ENCODE peak calls at places on chromosomes 13 and 19, in nine cellular contexts. One of them, this sample, is unnamed.

GRCh38 chr13:89205856-89206255 is 1534.7 kb downstream of the SLITRK5 start:
- DNase-seq in GM23338: no peak
- DNase-seq in neural progenitor cell: no peak
- DNase-seq in fibroblast of lung: peak
- DNase-seq in H1: no peak
- DNase-seq in astrocyte: no peak
- DNase-seq in PC-3: no peak
- DNase-seq in mammary epithelial cell: peak
- DNase-seq in PC-9: no peak
- DNase-seq in this sample: no peak

GRCh38 chr19:36638862-36639510 is 27.7 kb downstream of the ZNF461 start:
- DNase-seq in GM23338: peak
- DNase-seq in neural progenitor cell: no peak
- DNase-seq in fibroblast of lung: peak
- DNase-seq in H1: no peak
- DNase-seq in astrocyte: no peak
- DNase-seq in PC-3: no peak
- DNase-seq in mammary epithelial cell: peak
- DNase-seq in PC-9: no peak
- DNase-seq in this sample: no peak

GRCh38 chr13:28097503-28097902 is 2.9 kb downstream of the FLT3 start:
- DNase-seq in GM23338: no peak
- DNase-seq in neural progenitor cell: no peak
- DNase-seq in fibroblast of lung: no peak
- DNase-seq in H1: no peak
- DNase-seq in astrocyte: no peak
- DNase-seq in PC-3: peak
- DNase-seq in mammary epithelial cell: no peak
- DNase-seq in PC-9: no peak
- DNase-seq in this sample: no peak

GRCh38 chr19:13154911-13155471 is 4.8 kb downstream of the IER2 start:
- DNase-seq in GM23338: peak
- DNase-seq in neural progenitor cell: peak
- DNase-seq in fibroblast of lung: peak
- DNase-seq in H1: no peak
- DNase-seq in astrocyte: peak
- DNase-seq in PC-3: peak
- DNase-seq in mammary epithelial cell: peak
- DNase-seq in PC-9: peak
- DNase-seq in this sample: peak

GRCh38 chr19:34963531-34964406 is at the start of gene ZNF792:
- DNase-seq in GM23338: peak
- DNase-seq in neural progenitor cell: peak
- DNase-seq in fibroblast of lung: peak
- DNase-seq in H1: peak
- DNase-seq in astrocyte: peak
- DNase-seq in PC-3: peak
- DNase-seq in mammary epithelial cell: peak
- DNase-seq in PC-9: no peak
- DNase-seq in this sample: peak

GRCh38 chr19:32339988-32340874 is 5.2 kb upstream of the ZNF507 start:
- DNase-seq in GM23338: peak
- DNase-seq in neural progenitor cell: peak
- DNase-seq in fibroblast of lung: peak
- DNase-seq in H1: no peak
- DNase-seq in astrocyte: no peak
- DNase-seq in PC-3: peak
- DNase-seq in mammary epithelial cell: no peak
- DNase-seq in PC-9: no peak
- DNase-seq in this sample: peak

GRCh38 chr19:29858000-29858596 is 46.3 kb downstream of the CCNE1 start:
- DNase-seq in GM23338: peak
- DNase-seq in neural progenitor cell: peak
- DNase-seq in fibroblast of lung: no peak
- DNase-seq in H1: no peak
- DNase-seq in astrocyte: no peak
- DNase-seq in PC-3: peak
- DNase-seq in mammary epithelial cell: no peak
- DNase-seq in PC-9: peak
- DNase-seq in this sample: peak

GRCh38 chr13:60229708-60230272 is 66.1 kb upstream of the DIAPH3 start:
- DNase-seq in GM23338: no peak
- DNase-seq in neural progenitor cell: no peak
- DNase-seq in fibroblast of lung: no peak
- DNase-seq in H1: no peak
- DNase-seq in astrocyte: peak
- DNase-seq in PC-3: no peak
- DNase-seq in mammary epithelial cell: no peak
- DNase-seq in PC-9: no peak
- DNase-seq in this sample: peak

GRCh38 chr13:98752942-98753290 is 444 bp upstream of the SLC15A1 start:
- DNase-seq in GM23338: no peak
- DNase-seq in neural progenitor cell: no peak
- DNase-seq in fibroblast of lung: no peak
- DNase-seq in H1: no peak
- DNase-seq in astrocyte: no peak
- DNase-seq in PC-3: no peak
- DNase-seq in mammary epithelial cell: no peak
- DNase-seq in PC-9: no peak
- DNase-seq in this sample: no peak
- TF ChIP-seq EZH2 in GM23338: no peak
- TF ChIP-seq EZH2 in neural progenitor cell: peak
- TF ChIP-seq EZH2 in fibroblast of lung: peak
- TF ChIP-seq EZH2 in H1: no peak
- TF ChIP-seq EZH2 in astrocyte: no peak
- TF ChIP-seq EZH2 in PC-3: no peak
- TF ChIP-seq EZH2 in mammary epithelial cell: peak
- TF ChIP-seq EZH2 in PC-9: no peak
- TF ChIP-seq EZH2 in this sample: no peak

DNA sequence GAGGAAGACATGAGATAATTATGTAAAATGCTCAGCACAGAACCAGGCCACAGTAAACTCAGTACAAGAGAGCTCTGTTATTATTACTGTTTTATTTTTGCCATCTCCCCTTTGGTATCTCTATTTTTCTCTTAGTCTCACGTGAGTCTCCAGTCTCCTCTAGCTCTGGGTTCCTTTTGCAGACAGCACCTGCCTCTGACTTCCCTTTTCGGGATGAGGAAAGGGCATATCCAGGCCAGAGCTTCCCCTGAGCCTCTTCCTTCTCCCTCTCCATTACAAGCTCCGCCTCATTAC is 6.1 kb upstream of the CNFN start:
- DNase-seq in GM23338: peak
- DNase-seq in neural progenitor cell: no peak
- DNase-seq in fibroblast of lung: no peak
- DNase-seq in H1: no peak
- DNase-seq in astrocyte: no peak
- DNase-seq in PC-3: no peak
- DNase-seq in mammary epithelial cell: no peak
- DNase-seq in PC-9: no peak
- DNase-seq in this sample: no peak
- H3K4me3 ChIP-seq in GM23338: peak
- H3K4me3 ChIP-seq in neural progenitor cell: peak
- H3K4me3 ChIP-seq in fibroblast of lung: no peak
- H3K4me3 ChIP-seq in H1: peak
- H3K4me3 ChIP-seq in astrocyte: peak
- H3K4me3 ChIP-seq in PC-3: peak
- H3K4me3 ChIP-seq in mammary epithelial cell: peak
- H3K4me3 ChIP-seq in PC-9: peak
- H3K4me3 ChIP-seq in this sample: peak

GRCh38 chr19:45863840-45864628 is at the start of gene FOXA3:
- DNase-seq in GM23338: peak
- DNase-seq in neural progenitor cell: peak
- DNase-seq in fibroblast of lung: peak
- DNase-seq in H1: peak
- DNase-seq in astrocyte: no peak
- DNase-seq in PC-3: peak
- DNase-seq in mammary epithelial cell: no peak
- DNase-seq in PC-9: no peak
- DNase-seq in this sample: peak
- TF ChIP-seq CTCF in GM23338: peak
- TF ChIP-seq CTCF in neural progenitor cell: peak
- TF ChIP-seq CTCF in fibroblast of lung: peak
- TF ChIP-seq CTCF in H1: peak
- TF ChIP-seq CTCF in astrocyte: peak
- TF ChIP-seq CTCF in PC-3: peak
- TF ChIP-seq CTCF in mammary epithelial cell: peak
- TF ChIP-seq CTCF in PC-9: no peak
- TF ChIP-seq CTCF in this sample: peak

GRCh38 chr19:3360494-3361383 is 5.6 kb upstream of the NFIC start:
- DNase-seq in GM23338: peak
- DNase-seq in neural progenitor cell: peak
- DNase-seq in fibroblast of lung: no peak
- DNase-seq in H1: no peak
- DNase-seq in astrocyte: no peak
- DNase-seq in PC-3: peak
- DNase-seq in mammary epithelial cell: no peak
- DNase-seq in PC-9: no peak
- DNase-seq in this sample: peak

GRCh38 chr19:3364501-3364858 is 1.9 kb upstream of the NFIC start:
- DNase-seq in GM23338: no peak
- DNase-seq in neural progenitor cell: no peak
- DNase-seq in fibroblast of lung: no peak
- DNase-seq in H1: no peak
- DNase-seq in astrocyte: no peak
- DNase-seq in PC-3: no peak
- DNase-seq in mammary epithelial cell: no peak
- DNase-seq in PC-9: no peak
- DNase-seq in this sample: no peak

GRCh38 chr19:3363841-3364500 is 2.4 kb upstream of the NFIC start:
- DNase-seq in GM23338: no peak
- DNase-seq in neural progenitor cell: no peak
- DNase-seq in fibroblast of lung: no peak
- DNase-seq in H1: no peak
- DNase-seq in astrocyte: no peak
- DNase-seq in PC-3: no peak
- DNase-seq in mammary epithelial cell: no peak
- DNase-seq in PC-9: no peak
- DNase-seq in this sample: no peak

GRCh38 chr19:3361384-3362216 is 4.8 kb upstream of the NFIC start:
- DNase-seq in GM23338: no peak
- DNase-seq in neural progenitor cell: no peak
- DNase-seq in fibroblast of lung: no peak
- DNase-seq in H1: no peak
- DNase-seq in astrocyte: no peak
- DNase-seq in PC-3: no peak
- DNase-seq in mammary epithelial cell: no peak
- DNase-seq in PC-9: no peak
- DNase-seq in this sample: no peak

GRCh38 chr19:3362217-3362907 is 4.0 kb upstream of the NFIC start:
- DNase-seq in GM23338: no peak
- DNase-seq in neural progenitor cell: no peak
- DNase-seq in fibroblast of lung: no peak
- DNase-seq in H1: no peak
- DNase-seq in astrocyte: no peak
- DNase-seq in PC-3: no peak
- DNase-seq in mammary epithelial cell: no peak
- DNase-seq in PC-9: no peak
- DNase-seq in this sample: no peak
- TF ChIP-seq EZH2 in GM23338: peak
- TF ChIP-seq EZH2 in neural progenitor cell: peak
- TF ChIP-seq EZH2 in fibroblast of lung: no peak
- TF ChIP-seq EZH2 in H1: peak
- TF ChIP-seq EZH2 in astrocyte: no peak
- TF ChIP-seq EZH2 in PC-3: no peak
- TF ChIP-seq EZH2 in mammary epithelial cell: no peak
- TF ChIP-seq EZH2 in PC-9: no peak
- TF ChIP-seq EZH2 in this sample: no peak

GRCh38 chr19:43465468-43466120 is at the start of gene LYPD3:
- DNase-seq in GM23338: peak
- DNase-seq in neural progenitor cell: peak
- DNase-seq in fibroblast of lung: peak
- DNase-seq in H1: no peak
- DNase-seq in astrocyte: no peak
- DNase-seq in PC-3: peak
- DNase-seq in mammary epithelial cell: peak
- DNase-seq in PC-9: peak
- DNase-seq in this sample: no peak
- H3K4me3 ChIP-seq in GM23338: peak
- H3K4me3 ChIP-seq in neural progenitor cell: peak
- H3K4me3 ChIP-seq in fibroblast of lung: no peak
- H3K4me3 ChIP-seq in H1: peak
- H3K4me3 ChIP-seq in astrocyte: no peak
- H3K4me3 ChIP-seq in PC-3: peak
- H3K4me3 ChIP-seq in mammary epithelial cell: no peak
- H3K4me3 ChIP-seq in PC-9: peak
- H3K4me3 ChIP-seq in this sample: peak

DNA sequence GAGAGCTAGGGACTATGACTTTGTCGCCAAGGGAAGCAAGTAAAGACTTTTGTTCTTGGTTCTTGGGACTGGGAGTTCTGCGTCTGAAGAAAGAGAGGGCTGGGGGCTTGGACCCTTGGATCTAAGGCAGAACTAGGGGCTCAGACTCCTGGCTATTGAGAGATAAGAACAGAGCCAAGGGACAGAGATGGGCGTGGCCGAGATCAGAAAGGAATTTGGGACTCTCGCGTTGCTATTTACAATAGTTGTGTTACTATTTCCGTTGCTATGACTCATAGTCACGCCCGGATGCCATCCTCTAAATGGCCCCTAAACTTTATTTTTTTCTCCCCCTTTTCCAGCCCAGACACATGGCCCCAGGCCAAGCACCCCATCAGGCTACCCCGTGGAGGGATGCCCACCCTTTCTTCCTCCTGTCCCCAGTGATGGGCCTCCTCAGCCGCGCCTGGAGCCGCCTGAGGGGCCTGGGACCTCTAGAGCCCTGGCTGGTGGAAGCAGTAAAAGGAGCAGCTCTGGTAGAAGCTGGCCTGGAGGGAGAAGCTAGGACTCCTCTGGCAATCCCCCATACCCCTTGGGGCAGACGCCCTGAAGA is 759 bp downstream of the PPP1R15A start:
- DNase-seq in GM23338: peak
- DNase-seq in neural progenitor cell: peak
- DNase-seq in fibroblast of lung: peak
- DNase-seq in H1: peak
- DNase-seq in astrocyte: peak
- DNase-seq in PC-3: peak
- DNase-seq in mammary epithelial cell: peak
- DNase-seq in PC-9: peak
- DNase-seq in this sample: peak
- TF ChIP-seq CTCF in GM23338: no peak
- TF ChIP-seq CTCF in neural progenitor cell: no peak
- TF ChIP-seq CTCF in fibroblast of lung: no peak
- TF ChIP-seq CTCF in H1: no peak
- TF ChIP-seq CTCF in astrocyte: no peak
- TF ChIP-seq CTCF in PC-3: no peak
- TF ChIP-seq CTCF in mammary epithelial cell: no peak
- TF ChIP-seq CTCF in PC-9: no peak
- TF ChIP-seq CTCF in this sample: no peak

GRCh38 chr19:48497728-48498575 is 13.7 kb downstream of the LMTK3 start:
- DNase-seq in GM23338: peak
- DNase-seq in neural progenitor cell: no peak
- DNase-seq in fibroblast of lung: no peak
- DNase-seq in H1: no peak
- DNase-seq in astrocyte: no peak
- DNase-seq in PC-3: no peak
- DNase-seq in mammary epithelial cell: no peak
- DNase-seq in PC-9: no peak
- DNase-seq in this sample: peak
- TF ChIP-seq EZH2 in GM23338: no peak
- TF ChIP-seq EZH2 in neural progenitor cell: no peak
- TF ChIP-seq EZH2 in fibroblast of lung: peak
- TF ChIP-seq EZH2 in H1: no peak
- TF ChIP-seq EZH2 in astrocyte: peak
- TF ChIP-seq EZH2 in PC-3: no peak
- TF ChIP-seq EZH2 in mammary epithelial cell: peak
- TF ChIP-seq EZH2 in PC-9: no peak
- TF ChIP-seq EZH2 in this sample: no peak

GRCh38 chr13:50762969-50763568 is 80.4 kb downstream of the DLEU7 start:
- DNase-seq in GM23338: no peak
- DNase-seq in neural progenitor cell: peak
- DNase-seq in fibroblast of lung: no peak
- DNase-seq in H1: no peak
- DNase-seq in astrocyte: no peak
- DNase-seq in PC-3: no peak
- DNase-seq in mammary epithelial cell: no peak
- DNase-seq in PC-9: no peak
- DNase-seq in this sample: no peak
- H3K4me3 ChIP-seq in GM23338: no peak
- H3K4me3 ChIP-seq in neural progenitor cell: no peak
- H3K4me3 ChIP-seq in fibroblast of lung: no peak
- H3K4me3 ChIP-seq in H1: no peak
- H3K4me3 ChIP-seq in astrocyte: no peak
- H3K4me3 ChIP-seq in PC-3: no peak
- H3K4me3 ChIP-seq in mammary epithelial cell: no peak
- H3K4me3 ChIP-seq in PC-9: no peak
- H3K4me3 ChIP-seq in this sample: no peak